ENCODE peak calls at places on chromosomes 3 and 15, in six cellular contexts. U, A, G, K, E and T are unnamed samples.

GRCh38 chr3:123521179-123521969 is 63.5 kb downstream of the HACD2 start:
- DNase-seq in U (no peak), A (no peak), G (no peak), K (no peak), E (no peak), T (no peak)

GRCh38 chr3:55200916-55201315 is 273.1 kb upstream of the LRTM1 start:
- DNase-seq in U (no peak), A (no peak), G (no peak), K (no peak), E (no peak), T (no peak)

GRCh38 chr3:24510030-24510648 is 15.5 kb upstream of the THRB start:
- DNase-seq in U (no peak), A (no peak), G (no peak), K (no peak), E (no peak), T (no peak)

GRCh38 chr3:66609660-66610547 is 109.1 kb upstream of the LRIG1 start:
- DNase-seq in U (peak; percentile 89), A (no peak), G (no peak), K (no peak), E (no peak), T (no peak)

GRCh38 chr3:151630938-151631417 is 102.7 kb upstream of the AADACL2 start:
- DNase-seq in U (no peak), A (no peak), G (no peak), K (no peak), E (no peak), T (no peak)

GRCh38 chr3:99330281-99330680 is 308.1 kb upstream of the COL8A1 start:
- DNase-seq in U (no peak), A (no peak), G (peak; percentile 13), K (no peak), E (peak; percentile 83), T (no peak)

GRCh38 chr3:41304603-41305002 is 105.3 kb downstream of the CTNNB1 start:
- DNase-seq in U (no peak), A (no peak), G (no peak), K (peak; percentile 50), E (peak; percentile 43), T (no peak)

GRCh38 chr15:40332138-40332781 is 8.5 kb downstream of the CCDC9B start:
- DNase-seq in U (no peak), A (no peak), G (no peak), K (peak; percentile 20), E (no peak), T (no peak)

GRCh38 chr3:5264093-5264610 is 76.6 kb downstream of the EDEM1 start:
- DNase-seq in U (no peak), A (no peak), G (no peak), K (no peak), E (no peak), T (no peak)

GRCh38 chr3:71119171-71119570 is 464.4 kb downstream of the FOXP1 start:
- DNase-seq in U (no peak), A (no peak), G (no peak), K (no peak), E (no peak), T (no peak)

GRCh38 chr3:76673171-76673570 is 366.7 kb upstream of the ROBO2 start:
- DNase-seq in U (no peak), A (no peak), G (no peak), K (no peak), E (no peak), T (no peak)

GRCh38 chr15:44811347-44811746 is 75.0 kb downstream of the TRIM69 start:
- DNase-seq in U (no peak), A (no peak), G (no peak), K (no peak), E (no peak), T (no peak)

GRCh38 chr3:143239026-143239425 is 119.5 kb downstream of the CHST2 start:
- DNase-seq in U (no peak), A (no peak), G (no peak), K (no peak), E (no peak), T (no peak)

GRCh38 chr3:101677436-101678286 is 729 bp upstream of the ZBTB11 start:
- DNase-seq in U (peak; percentile 69), A (no peak), G (no peak), K (no peak), E (peak; percentile 68), T (peak; percentile 51)

GRCh38 chr3:117277816-117278215 is 568.2 kb downstream of the TUSC7 start:
- DNase-seq in U (no peak), A (no peak), G (no peak), K (no peak), E (no peak), T (no peak)

GRCh38 chr3:124631727-124632126 is 98.5 kb upstream of the UMPS start:
- DNase-seq in U (no peak), A (no peak), G (no peak), K (no peak), E (no peak), T (no peak)

GRCh38 chr3:32819581-32820348 is 2.0 kb downstream of the TRIM71 start:
- DNase-seq in U (peak; percentile 69), A (no peak), G (no peak), K (no peak), E (no peak), T (no peak)
- H3K27ac ChIP-seq in U (no peak overlapping the region), A (no peak overlapping the region), G (no peak overlapping the region), K (no peak overlapping the region), E (no peak overlapping the region), T (no peak overlapping the region)

GRCh38 chr15:25717116-25717755 is 145.9 kb downstream of the ATP10A start:
- DNase-seq in U (peak; percentile 25), A (no peak), G (no peak), K (no peak), E (no peak), T (no peak)

GRCh38 chr15:25714538-25714840 is 148.6 kb downstream of the ATP10A start:
- DNase-seq in U (peak; percentile 19), A (no peak), G (no peak), K (no peak), E (no peak), T (no peak)

GRCh38 chr15:25716414-25717102 is 146.6 kb downstream of the ATP10A start:
- DNase-seq in U (peak; percentile 29), A (no peak), G (no peak), K (no peak), E (no peak), T (no peak)

GRCh38 chr15:25713736-25714537 is 149.2 kb downstream of the ATP10A start:
- DNase-seq in U (peak; percentile 44), A (no peak), G (no peak), K (no peak), E (no peak), T (no peak)

GRCh38 chr15:25715536-25716413 is 147.4 kb downstream of the ATP10A start:
- DNase-seq in U (peak; percentile 38), A (no peak), G (no peak), K (no peak), E (no peak), T (no peak)
- H3K9me3 ChIP-seq in U (no peaks in the 10 kb centered on the region), A (no peaks in the 10 kb centered on the region), G (no peaks in the 10 kb centered on the region), K (no peaks in the 10 kb centered on the region), E (no peaks in the 10 kb centered on the region), T (no peaks in the 10 kb centered on the region)

DNA sequence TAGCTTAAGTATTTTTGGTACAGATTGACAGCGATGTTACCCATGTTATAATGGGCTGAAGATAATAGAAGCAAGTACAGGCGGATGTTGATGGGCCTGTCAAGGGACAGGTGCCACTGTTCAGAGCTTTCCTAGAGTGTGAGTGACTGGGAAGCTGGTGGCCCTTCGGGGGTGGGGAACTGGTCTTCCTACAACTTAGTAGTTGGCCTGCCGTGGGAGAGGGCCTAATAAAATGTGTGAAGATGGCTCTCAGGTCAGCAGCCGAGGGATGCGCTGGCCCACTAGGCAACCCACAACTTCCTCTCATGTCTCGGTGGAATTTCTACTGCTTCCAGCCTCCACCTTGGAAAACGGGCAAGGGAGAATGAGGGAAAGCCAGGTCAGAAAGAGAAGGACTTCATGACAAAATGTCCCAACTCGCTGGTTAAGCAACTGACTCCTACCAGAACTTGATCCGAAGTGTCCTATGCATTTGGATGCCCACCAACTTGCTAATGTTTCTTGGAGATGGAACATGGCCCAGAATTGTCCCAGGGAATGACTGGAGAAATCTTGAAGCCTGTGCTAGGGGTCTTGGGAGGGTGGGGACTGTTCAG is 1.4 kb downstream of the GYG1 start:
- DNase-seq in U (peak; percentile 50), A (no peak), G (no peak), K (no peak), E (no peak), T (no peak)
- H3K27ac ChIP-seq in U (no peak overlapping the region), A (peak overlapping the region; percentile 98), G (peak overlapping the region; percentile 94), K (peak overlapping the region; percentile 97), E (no peak overlapping the region), T (peak overlapping the region; percentile 8)

DNA sequence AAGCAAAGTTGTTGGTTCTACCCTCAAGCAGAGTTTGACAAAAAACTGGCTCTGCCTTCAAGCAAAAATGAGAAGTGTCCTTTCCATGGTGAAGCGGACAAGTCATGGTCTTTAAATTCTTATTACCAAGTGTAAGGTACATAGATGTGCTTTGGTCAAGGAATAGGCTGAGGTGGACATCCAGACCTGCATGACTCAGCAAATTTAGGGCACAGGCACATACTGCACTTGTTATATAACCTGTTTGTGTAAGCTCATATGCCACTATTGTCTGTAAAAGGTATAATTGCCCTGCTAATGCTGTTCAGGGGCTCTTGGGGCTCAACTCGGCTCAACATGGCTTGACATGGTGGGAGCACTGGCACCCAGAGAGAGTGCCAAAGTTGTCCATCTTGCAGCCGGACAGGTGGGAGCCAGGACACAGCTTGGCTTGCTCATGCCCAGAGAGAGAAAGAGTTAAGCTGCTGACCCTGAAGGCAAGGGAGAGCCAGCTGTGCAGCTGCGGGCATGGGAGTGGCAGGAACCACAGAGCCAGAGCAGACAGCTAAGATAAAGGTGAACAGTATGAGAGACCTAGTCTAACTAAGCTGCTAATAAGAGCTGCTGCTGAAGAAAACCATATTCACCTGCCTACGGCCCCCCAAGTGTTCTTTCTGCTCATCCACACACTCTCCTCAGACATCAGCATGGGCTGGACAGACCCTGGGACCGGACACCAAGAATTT is 17.7 kb downstream of the MCCC1 start:
- DNase-seq in U (no peak), A (no peak), G (no peak), K (no peak), E (no peak), T (no peak)
- H3K9me3 ChIP-seq in U (peaks cover 61% of the 10 kb centered on the region), A (no peaks in the 10 kb centered on the region), G (no peaks in the 10 kb centered on the region), K (no peaks in the 10 kb centered on the region), E (no peaks in the 10 kb centered on the region), T (no peaks in the 10 kb centered on the region)

GRCh38 chr3:29497282-29497681 is 216.4 kb downstream of the RBMS3 start:
- DNase-seq in U (no peak), A (no peak), G (no peak), K (no peak), E (no peak), T (no peak)

GRCh38 chr3:29488922-29489321 is 208.1 kb downstream of the RBMS3 start:
- DNase-seq in U (no peak), A (no peak), G (no peak), K (no peak), E (no peak), T (no peak)

GRCh38 chr3:29493109-29493508 is 212.2 kb downstream of the RBMS3 start:
- DNase-seq in U (no peak), A (no peak), G (no peak), K (no peak), E (no peak), T (no peak)

GRCh38 chr3:29494305-29495036 is 213.6 kb downstream of the RBMS3 start:
- DNase-seq in U (no peak), A (no peak), G (no peak), K (no peak), E (no peak), T (no peak)
- H3K27ac ChIP-seq in U (no peak overlapping the region), A (peak overlapping the region; percentile 1), G (peak overlapping the region; percentile 28), K (peak overlapping the region; percentile 13), E (no peak overlapping the region), T (no peak overlapping the region)